ENCODE peak calls at places on chromosomes 6 and 20, in nine cellular contexts. B is BJ, V is endothelial cell, D is GM12865, Z is Peyer's patch, S is RWPE1, K is left ventricle myocardium inferior, J is H9, Q is heart right ventricle. X is an unnamed sample.

GRCh38 chr6:153024401-153025017 is 22.0 kb upstream of the MTRF1L start:
- DNase-seq in K (no peak), J (peak; percentile 54), S (peak; percentile 52), Q (peak; percentile 36), B (no peak), D (peak; percentile 78), Z (no peak), V (peak; percentile 45), X (peak; percentile 70)

GRCh38 chr6:132648356-132648755 is 10.6 kb downstream of the TAAR1 start:
- DNase-seq in Z (no peak), Q (no peak), S (peak; percentile 38), J (no peak), B (peak; percentile 0), K (no peak), V (no peak), D (peak; percentile 74), X (peak; percentile 74)

GRCh38 chr20:58781138-58781537 is 69.6 kb downstream of the GNAS-AS1 start:
- DNase-seq in S (no peak), B (no peak), K (no peak), Z (no peak), Q (no peak), J (no peak), V (no peak), D (no peak), X (no peak)

GRCh38 chr6:35152067-35152707 is 11.0 kb upstream of the TCP11 start:
- DNase-seq in Z (no peak), J (no peak), S (no peak), D (no peak), V (no peak), Q (no peak), B (no peak), K (no peak), X (no peak)

GRCh38 chr6:127893541-127893940 is 7.3 kb downstream of the THEMIS start:
- DNase-seq in K (no peak), V (no peak), B (no peak), Z (no peak), J (no peak), D (no peak), Q (no peak), S (no peak), X (no peak)

GRCh38 chr6:168044521-168045130 is 34.4 kb downstream of the FRMD1 start:
- DNase-seq in B (no peak), V (no peak), J (no peak), Z (no peak), S (no peak), Q (no peak), D (no peak), K (no peak), X (no peak)

GRCh38 chr6:36906539-36906938 is 20.8 kb downstream of the C6orf89 start:
- DNase-seq in V (no peak), B (no peak), S (no peak), Q (peak; percentile 77), K (peak; percentile 78), J (no peak), Z (no peak), D (no peak), X (no peak)

GRCh38 chr6:157762636-157763035 is 60.4 kb upstream of the SNX9 start:
- DNase-seq in K (no peak), D (no peak), S (no peak), Z (no peak), Q (no peak), B (no peak), J (peak; percentile 53), V (no peak), X (no peak)

GRCh38 chr20:44075950-44076232 is 111.1 kb downstream of the JPH2 start:
- DNase-seq in Q (no peak), V (no peak), K (no peak), J (no peak), Z (no peak), B (no peak), S (no peak), D (no peak), X (no peak)

GRCh38 chr6:161272600-161273355 is 1.1 kb downstream of the AGPAT4 start:
- DNase-seq in Q (peak; percentile 27), J (peak; percentile 46), B (no peak), D (no peak), Z (no peak), S (peak; percentile 24), K (no peak), V (peak; percentile 58), X (peak; percentile 25)

GRCh38 chr6:13451181-13451700 is 36.2 kb downstream of the GFOD1 start:
- DNase-seq in V (no peak), D (no peak), Q (no peak), S (no peak), J (no peak), B (no peak), Z (no peak), K (no peak), X (no peak)
- TF ChIP-seq CTCF in V (no peak), D (no peak), Q (no peak), S (no peak), J (no peak), B (no peak), Z (no peak), K (no peak), X (no peak)

GRCh38 chr6:43203029-43203717 is 21.2 kb downstream of the CUL9 start:
- DNase-seq in D (no peak), S (no peak), J (no peak), Q (no peak), K (no peak), Z (no peak), V (no peak), B (no peak), X (no peak)

GRCh38 chr6:43204271-43205105 is 22.5 kb downstream of the CUL9 start:
- DNase-seq in K (no peak), J (no peak), S (no peak), Q (no peak), B (no peak), V (no peak), Z (no peak), D (no peak), X (no peak)

GRCh38 chr6:43200541-43200940 is 18.5 kb downstream of the CUL9 start:
- DNase-seq in D (no peak), S (no peak), V (no peak), Q (no peak), J (no peak), Z (peak; percentile 25), K (no peak), B (no peak), X (no peak)

GRCh38 chr6:43203718-43204095 is 21.7 kb downstream of the CUL9 start:
- DNase-seq in S (no peak), Q (no peak), Z (no peak), J (no peak), K (no peak), D (no peak), B (no peak), V (no peak), X (no peak)

DNA sequence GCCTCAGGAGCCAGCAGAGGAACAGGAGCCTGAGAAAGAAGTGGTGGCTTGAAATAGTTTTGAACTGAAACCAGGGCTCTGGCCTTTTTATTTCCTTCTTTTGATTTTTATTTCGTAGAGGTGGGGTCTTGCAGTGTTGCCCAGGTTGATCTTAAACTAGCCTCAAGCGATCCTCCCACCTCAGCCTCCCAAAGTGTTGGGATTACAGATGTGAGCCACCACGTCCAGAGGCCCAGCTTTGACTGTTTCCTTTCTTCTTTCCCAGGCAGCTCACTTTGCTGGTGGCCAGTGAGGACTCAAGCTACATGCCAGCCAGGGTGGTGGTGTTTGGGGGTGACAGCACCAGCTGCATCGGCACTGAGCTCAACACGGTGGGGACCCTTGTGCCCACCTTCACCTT is 20.5 kb downstream of the CUL9 start:
- DNase-seq in K (no peak), S (no peak), Q (no peak), V (no peak), Z (no peak), D (no peak), J (no peak), B (no peak), X (no peak)
- TF ChIP-seq CTCF in K (no peak), S (no peak), Q (no peak), V (no peak), Z (no peak), D (no peak), J (no peak), B (no peak), X (no peak)

GRCh38 chr20:6169251-6169650 is 46.4 kb upstream of the FERMT1 start:
- DNase-seq in Q (no peak), K (no peak), B (no peak), S (peak; percentile 25), D (no peak), V (no peak), J (no peak), Z (no peak), X (peak; percentile 32)
- TF ChIP-seq CTCF in Q (no peak), K (no peak), B (no peak), S (no peak), D (no peak), V (no peak), J (peak; percentile 33), Z (no peak), X (no peak)

GRCh38 chr6:89375427-89375868 is 22.9 kb upstream of the UBE2J1 start:
- DNase-seq in Q (peak; percentile 35), S (no peak), J (peak; percentile 97), D (peak; percentile 94), V (peak; percentile 61), B (no peak), K (peak; percentile 25), Z (peak; percentile 61), X (peak; percentile 57)
- TF ChIP-seq CTCF in Q (no peak), S (no peak), J (peak; percentile 67), D (peak; percentile 70), V (peak; percentile 25), B (peak; percentile 17), K (peak; percentile 40), Z (no peak), X (no peak)

GRCh38 chr6:82248233-82248735 is 740 bp upstream of the IBTK start:
- DNase-seq in D (peak; percentile 50), J (no peak), B (no peak), S (peak; percentile 26), Q (no peak), V (no peak), Z (no peak), K (no peak), X (peak; percentile 29)

GRCh38 chr6:82249381-82250253 is 2.1 kb upstream of the IBTK start:
- DNase-seq in Z (no peak), S (no peak), B (no peak), Q (no peak), J (no peak), V (no peak), D (no peak), K (no peak), X (no peak)

GRCh38 chr6:82247634-82248232 is at the start of gene IBTK:
- DNase-seq in B (peak; percentile 58), V (peak; percentile 93), K (peak; percentile 95), J (peak; percentile 97), D (peak; percentile 95), Z (peak; percentile 98), Q (peak; percentile 95), S (peak; percentile 99), X (peak; percentile 96)

GRCh38 chr6:82246802-82247633 is 526 bp downstream of the IBTK start:
- DNase-seq in B (no peak), K (peak; percentile 57), J (peak; percentile 72), D (peak; percentile 66), V (peak; percentile 58), Z (no peak), Q (peak; percentile 60), S (no peak), X (peak; percentile 38)

GRCh38 chr6:82251942-82252341 is 4.4 kb upstream of the IBTK start:
- DNase-seq in S (peak; percentile 50), J (no peak), Z (no peak), B (no peak), K (no peak), D (peak; percentile 46), Q (no peak), V (no peak), X (peak; percentile 40)
- TF ChIP-seq CTCF in S (peak; percentile 34), J (peak; percentile 75), Z (no peak), B (peak; percentile 50), K (peak; percentile 60), D (no peak), Q (no peak), V (peak; percentile 57), X (peak; percentile 34)

GRCh38 chr6:21676769-21677168 is 83.2 kb downstream of the SOX4 start:
- DNase-seq in V (no peak), D (no peak), Z (no peak), S (no peak), B (no peak), Q (no peak), J (no peak), K (no peak), X (no peak)
- TF ChIP-seq CTCF in V (no peak), D (no peak), Z (no peak), S (no peak), B (no peak), Q (no peak), J (no peak), K (no peak), X (no peak)

X was measured in MCF 10A.